ENCODE peak calls at places on chromosomes 11 and 22, in six cellular contexts. G is anterior cingulate cortex; V is Kasumi-1; B is retina; Q is CD4-positive, alpha-beta T cell; W is K562. O is an unnamed sample.

GRCh38 chr11:20002312-20003216 is 157.7 kb downstream of the DBX1 start:
- DNase-seq in G (no peak), V (no peak), B (no peak), Q (no peak), W (no peak), O (peak)

GRCh38 chr22:34036936-34037335 is 116.7 kb upstream of the LARGE1 start:
- DNase-seq in G (no peak), V (no peak), B (peak), Q (no peak), W (no peak), O (peak)

GRCh38 chr22:24303007-24303406 is 32.4 kb downstream of the SPECC1L start:
- DNase-seq in G (no peak), V (peak), B (no peak), Q (no peak), W (no peak), O (no peak)

GRCh38 chr11:13868710-13869403 is 93.7 kb upstream of the SPON1 start:
- DNase-seq in G (no peak), V (no peak), B (no peak), Q (no peak), W (no peak), O (no peak)

GRCh38 chr11:75815345-75815983 is 454 bp downstream of the UVRAG start:
- DNase-seq in G (no peak), V (no peak), B (no peak), Q (peak), W (peak), O (peak)

GRCh38 chr11:47870404-47870803 is 22.3 kb upstream of the NUP160 start:
- DNase-seq in G (no peak), V (no peak), B (no peak), Q (no peak), W (no peak), O (no peak)

GRCh38 chr22:38036392-38037062 is 20.7 kb upstream of the PICK1 start:
- DNase-seq in G (no peak), V (no peak), B (no peak), Q (no peak), W (no peak), O (no peak)

GRCh38 chr11:57585301-57585700 is 12.2 kb upstream of the SERPING1 start:
- DNase-seq in G (no peak), V (peak), B (peak), Q (no peak), W (no peak), O (no peak)

GRCh38 chr11:16605440-16605970 is 132.9 kb upstream of the C11orf58 start:
- DNase-seq in G (no peak), V (no peak), B (peak), Q (no peak), W (peak), O (peak)

GRCh38 chr11:1636291-1636950 is 6.8 kb downstream of the KRTAP5-5 start:
- DNase-seq in G (no peak), V (no peak), B (no peak), Q (no peak), W (no peak), O (no peak)

GRCh38 chr11:113675003-113675471 is 31.1 kb downstream of the TMPRSS5 start:
- DNase-seq in G (no peak), V (no peak), B (no peak), Q (no peak), W (peak), O (peak)

O was measured in left kidney.